ENCODE peak calls at places on chromosome 1, in four cellular contexts. V is lung, F is keratinocyte, P is heart left ventricle. U is an unnamed sample.

GRCh38 chr1:233790662-233791371 is 113.7 kb upstream of the SLC35F3 start:
- DNase-seq in V (no peak), F (peak; percentile 17), P (no peak), U (peak; percentile 27)

GRCh38 chr1:30642391-30643120 is 80.8 kb downstream of the MATN1 start:
- DNase-seq in V (no peak), F (no peak), P (no peak), U (no peak)

GRCh38 chr1:179935909-179936496 is 18.6 kb upstream of the CEP350 start:
- DNase-seq in V (no peak), F (no peak), P (no peak), U (no peak)

GRCh38 chr1:155124503-155125463 is 2.9 kb upstream of the EFNA1 start:
- DNase-seq in V (no peak), F (peak; percentile 85), P (no peak), U (no peak)

GRCh38 chr1:173818459-173818858 is 6.0 kb upstream of the DARS2 start:
- DNase-seq in V (no peak), F (no peak), P (no peak), U (no peak)

GRCh38 chr1:192788184-192788583 is 20.7 kb upstream of the RGS2 start:
- DNase-seq in V (no peak), F (no peak), P (no peak), U (no peak)

GRCh38 chr1:78651247-78651646 is 1.6 kb downstream of the IFI44 start:
- DNase-seq in V (no peak), F (no peak), P (no peak), U (no peak)

GRCh38 chr1:215071078-215071477 is 11.5 kb upstream of the KCNK2 start:
- DNase-seq in V (no peak), F (no peak), P (no peak), U (no peak)

GRCh38 chr1:234602334-234603220 is 7.4 kb downstream of the IRF2BP2 start:
- DNase-seq in V (no peak), F (peak; percentile 92), P (no peak), U (peak; percentile 92)

DNA sequence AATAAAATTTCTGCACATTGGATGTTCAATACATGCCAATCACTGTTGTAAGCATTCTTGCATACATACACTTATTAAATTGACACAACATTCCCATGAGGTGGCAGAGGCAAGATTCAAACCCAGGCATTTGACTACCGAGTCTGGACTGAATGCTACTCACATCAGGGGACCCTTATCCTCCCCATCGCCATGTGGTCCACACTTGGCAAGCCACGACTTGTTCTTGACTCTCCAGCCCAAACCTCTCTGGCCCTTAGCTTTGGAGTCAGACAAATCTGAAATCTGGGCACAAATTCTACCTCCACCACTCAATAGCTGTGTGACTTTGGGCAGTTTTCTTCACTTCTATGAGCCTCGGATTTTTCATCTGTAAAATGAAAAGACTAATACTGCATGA is 57.1 kb downstream of the NMNAT2 start:
- DNase-seq in V (no peak), F (no peak), P (no peak), U (no peak)
- H3K27ac ChIP-seq in V (no peak overlapping the region), F (no peak overlapping the region), P (no peak overlapping the region), U (no peak overlapping the region)

GRCh38 chr1:150619576-150620509 is 9.6 kb downstream of the ENSA start:
- DNase-seq in V (no peak), F (no peak), P (no peak), U (no peak)

GRCh38 chr1:150626150-150626549 is 3.3 kb downstream of the ENSA start:
- DNase-seq in V (no peak), F (no peak), P (no peak), U (peak; percentile 83)

GRCh38 chr1:150621497-150622113 is 7.8 kb downstream of the ENSA start:
- DNase-seq in V (peak; percentile 50), F (no peak), P (no peak), U (no peak)

GRCh38 chr1:150622219-150622975 is 7.0 kb downstream of the ENSA start:
- DNase-seq in V (no peak), F (no peak), P (peak; percentile 73), U (no peak)

GRCh38 chr1:150620919-150621318 is 8.5 kb downstream of the ENSA start:
- DNase-seq in V (no peak), F (no peak), P (no peak), U (no peak)
- H3K27ac ChIP-seq in V (peak overlapping the region; percentile 52), F (peak overlapping the region; percentile 33), P (peak overlapping the region; percentile 69), U (peak overlapping the region; percentile 91)

DNA sequence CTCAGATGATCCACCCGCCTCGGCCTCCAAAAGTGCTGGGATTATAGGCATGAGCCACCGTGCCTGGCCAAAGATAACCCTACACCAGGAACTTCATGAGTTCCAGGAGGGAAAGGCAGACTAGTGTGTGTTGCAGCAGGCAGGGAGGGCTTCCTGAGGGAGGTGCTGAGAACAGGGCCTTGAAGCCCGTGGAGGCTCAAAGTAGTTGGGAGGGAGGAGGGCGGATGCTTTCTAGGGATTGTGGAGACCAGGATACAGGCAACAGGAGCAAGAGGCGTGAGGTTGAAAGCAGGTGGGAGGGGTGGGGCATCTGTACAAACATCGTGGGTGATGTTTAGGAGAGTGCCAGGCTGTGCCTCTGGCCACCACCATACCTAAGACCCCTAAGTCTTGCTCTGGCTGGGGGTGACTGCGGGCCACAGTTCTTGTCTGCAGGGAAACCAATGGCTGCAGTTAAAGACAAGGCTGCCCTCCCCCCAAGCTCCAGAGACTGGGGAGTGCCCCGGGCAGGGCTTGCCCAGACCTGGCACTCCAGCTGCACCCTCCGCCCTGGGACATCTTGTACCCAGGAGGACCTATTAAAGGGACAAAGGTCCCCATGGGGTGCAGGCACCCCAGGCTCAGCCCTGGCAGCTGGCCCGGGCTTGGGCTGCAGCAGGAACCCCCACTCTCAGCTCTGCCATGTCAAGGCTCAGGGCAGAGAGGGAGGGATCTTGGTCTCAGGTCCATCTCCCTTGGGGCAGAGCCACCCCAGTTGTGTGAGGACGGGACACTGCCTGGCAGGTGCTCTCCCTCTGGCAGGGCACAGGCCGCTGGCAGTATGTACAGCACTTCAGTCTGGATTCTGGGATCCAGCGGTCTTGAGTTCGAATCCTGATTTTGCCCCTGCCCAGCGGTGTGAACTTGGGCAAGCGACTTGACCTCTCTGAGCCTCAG is 22.1 kb upstream of the CASZ1 start:
- DNase-seq in V (no peak), F (peak; percentile 33), P (no peak), U (no peak)
- H3K27ac ChIP-seq in V (no peak overlapping the region), F (no peak overlapping the region), P (peak overlapping the region; percentile 43), U (no peak overlapping the region)

GRCh38 chr1:207791290-207791689 is 39.4 kb downstream of the CD46 start:
- DNase-seq in V (no peak), F (no peak), P (no peak), U (no peak)

GRCh38 chr1:207793327-207793726 is 41.5 kb downstream of the CD46 start:
- DNase-seq in V (no peak), F (no peak), P (no peak), U (no peak)

GRCh38 chr1:207789792-207790787 is 38.2 kb downstream of the CD46 start:
- DNase-seq in V (no peak), F (no peak), P (no peak), U (no peak)

GRCh38 chr1:207787776-207788175 is 35.9 kb downstream of the CD46 start:
- DNase-seq in V (no peak), F (no peak), P (no peak), U (no peak)

GRCh38 chr1:207789386-207789785 is 37.5 kb downstream of the CD46 start:
- DNase-seq in V (no peak), F (no peak), P (no peak), U (no peak)
- H3K27ac ChIP-seq in V (no peak overlapping the region), F (no peak overlapping the region), P (no peak overlapping the region), U (peak overlapping the region; percentile 15)

DNA sequence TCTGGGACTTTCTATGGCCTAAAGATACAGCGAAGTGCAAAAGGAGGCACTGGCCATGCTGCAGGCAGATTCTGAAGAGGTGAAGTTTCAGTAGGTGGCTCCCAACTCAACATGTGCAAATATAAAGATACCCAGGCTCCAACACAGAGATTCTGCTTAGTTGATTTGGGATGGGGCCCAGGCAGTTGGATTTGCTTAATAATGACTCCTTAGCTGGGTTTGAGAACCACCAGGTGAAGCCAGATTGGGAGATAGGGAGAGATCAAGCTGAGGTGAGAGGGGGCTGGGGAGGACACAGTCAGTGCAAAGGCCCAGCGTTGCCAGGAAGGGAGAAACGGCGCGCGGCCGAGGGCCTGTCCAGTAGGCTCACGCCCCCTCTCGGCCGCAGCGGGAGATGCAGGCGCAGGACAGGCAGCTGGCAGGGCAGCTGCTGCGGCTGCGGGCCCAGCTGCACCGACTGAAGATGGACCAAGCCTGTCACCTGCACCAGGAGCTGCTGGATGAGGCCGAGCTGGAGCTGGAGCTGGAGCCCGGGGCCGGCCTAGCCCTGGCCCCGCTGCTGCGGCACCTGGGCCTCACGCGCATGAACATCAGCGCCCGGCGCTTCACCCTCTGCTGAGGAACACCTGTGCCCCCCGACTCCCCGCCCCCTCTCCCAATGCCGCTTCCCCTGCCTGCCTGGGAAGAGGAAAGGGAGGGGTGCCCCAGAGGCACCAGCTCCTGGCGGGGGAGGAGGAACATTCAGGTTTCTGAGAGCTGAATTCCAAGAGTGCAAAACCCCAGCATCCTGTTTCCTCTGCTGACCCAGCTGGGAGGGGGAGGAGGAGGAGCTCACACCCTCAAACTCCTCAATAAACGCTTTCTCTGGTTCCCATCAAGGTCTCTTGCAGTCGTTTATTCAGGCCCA is 1.2 kb downstream of the FAM167B start:
- DNase-seq in V (peak; percentile 84), F (no peak), P (peak; percentile 94), U (peak; percentile 22)
- H3K27ac ChIP-seq in V (peak overlapping the region; percentile 79), F (no peak overlapping the region), P (peak overlapping the region; percentile 49), U (peak overlapping the region; percentile 13)

GRCh38 chr1:116163533-116163932 is 52.3 kb downstream of the MAB21L3 start:
- DNase-seq in V (no peak), F (no peak), P (no peak), U (no peak)
- H3K27ac ChIP-seq in V (no peak overlapping the region), F (no peak overlapping the region), P (no peak overlapping the region), U (no peak overlapping the region)

DNA sequence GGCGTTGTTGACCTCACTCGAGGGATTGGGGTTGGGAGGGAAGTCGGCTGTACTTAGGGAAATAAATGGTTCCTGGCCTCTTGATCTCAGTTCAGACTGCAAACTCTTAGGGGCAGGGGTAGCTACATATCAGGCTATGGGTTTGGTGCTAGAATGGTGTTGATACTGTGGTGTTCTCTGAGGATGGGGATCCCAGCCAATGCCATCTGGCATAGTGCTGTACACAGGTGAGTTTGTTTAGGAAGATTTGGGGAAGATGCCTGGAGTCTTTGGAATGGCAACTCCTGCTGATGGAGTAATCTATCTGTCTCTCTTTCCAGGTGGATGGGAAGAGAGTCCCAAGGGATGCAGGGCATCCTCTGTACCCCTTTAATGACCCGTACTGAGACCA is 14.3 kb upstream of the NASP start:
- DNase-seq in V (no peak), F (no peak), P (no peak), U (no peak)
- H3K27ac ChIP-seq in V (no peak overlapping the region), F (no peak overlapping the region), P (no peak overlapping the region), U (no peak overlapping the region)

GRCh38 chr1:232611834-232612233 is 18.1 kb downstream of the SIPA1L2 start:
- DNase-seq in V (no peak), F (no peak), P (no peak), U (no peak)

GRCh38 chr1:232614811-232615210 is 15.1 kb downstream of the SIPA1L2 start:
- DNase-seq in V (no peak), F (no peak), P (no peak), U (no peak)

GRCh38 chr1:232617237-232617636 is 12.7 kb downstream of the SIPA1L2 start:
- DNase-seq in V (no peak), F (no peak), P (no peak), U (no peak)

GRCh38 chr1:232615401-232615800 is 14.5 kb downstream of the SIPA1L2 start:
- DNase-seq in V (no peak), F (no peak), P (no peak), U (no peak)

GRCh38 chr1:232613752-232614381 is 16.1 kb downstream of the SIPA1L2 start:
- DNase-seq in V (no peak), F (no peak), P (no peak), U (no peak)
- H3K27ac ChIP-seq in V (no peak overlapping the region), F (no peak overlapping the region), P (no peak overlapping the region), U (peak overlapping the region; percentile 57)

GRCh38 chr1:12144969-12145368 is 21.8 kb upstream of the TNFRSF1B start:
- DNase-seq in V (no peak), F (no peak), P (peak; percentile 31), U (no peak)
- H3K27ac ChIP-seq in V (peak overlapping the region; percentile 35), F (no peak overlapping the region), P (no peak overlapping the region), U (no peak overlapping the region)